ENCODE peak calls at places on chromosomes 5 and 9, in nine cellular contexts. One of them, this sample, is unnamed.

GRCh38 chr5:10648806-10649517 is 85.1 kb downstream of the ANKRD33B start:
- DNase-seq in stomach: peak
- DNase-seq in transverse colon: no peak
- DNase-seq in ovary: no peak
- DNase-seq in SK-N-SH: no peak
- DNase-seq in tibial nerve: no peak
- DNase-seq in sigmoid colon: peak
- DNase-seq in A549: no peak
- DNase-seq in K562: no peak
- DNase-seq in this sample: no peak

GRCh38 chr9:137974746-137975526 is 97.4 kb downstream of the CACNA1B start:
- DNase-seq in tibial nerve: no peak
- DNase-seq in A549: no peak
- DNase-seq in K562: no peak
- DNase-seq in SK-N-SH: no peak
- DNase-seq in transverse colon: no peak
- DNase-seq in ovary: no peak
- DNase-seq in stomach: peak
- DNase-seq in sigmoid colon: peak
- DNase-seq in this sample: no peak

GRCh38 chr9:123478967-123479602 is 123.1 kb downstream of the CRB2 start:
- DNase-seq in sigmoid colon: no peak
- DNase-seq in transverse colon: no peak
- DNase-seq in K562: no peak
- DNase-seq in stomach: no peak
- DNase-seq in A549: no peak
- DNase-seq in ovary: no peak
- DNase-seq in tibial nerve: no peak
- DNase-seq in SK-N-SH: no peak
- DNase-seq in this sample: no peak

GRCh38 chr5:159100022-159100927 is 559 bp upstream of the EBF1 start:
- DNase-seq in SK-N-SH: peak
- DNase-seq in tibial nerve: peak
- DNase-seq in transverse colon: peak
- DNase-seq in A549: peak
- DNase-seq in K562: peak
- DNase-seq in stomach: peak
- DNase-seq in ovary: peak
- DNase-seq in sigmoid colon: peak
- DNase-seq in this sample: peak

GRCh38 chr9:131624636-131625241 is 79.4 kb downstream of the PRRT1B start:
- DNase-seq in transverse colon: no peak
- DNase-seq in K562: no peak
- DNase-seq in stomach: no peak
- DNase-seq in SK-N-SH: peak
- DNase-seq in tibial nerve: peak
- DNase-seq in sigmoid colon: no peak
- DNase-seq in A549: no peak
- DNase-seq in ovary: no peak
- DNase-seq in this sample: no peak

GRCh38 chr5:43335681-43336080 is 22.5 kb upstream of the HMGCS1 start:
- DNase-seq in A549: no peak
- DNase-seq in SK-N-SH: no peak
- DNase-seq in K562: no peak
- DNase-seq in sigmoid colon: no peak
- DNase-seq in transverse colon: no peak
- DNase-seq in stomach: no peak
- DNase-seq in tibial nerve: no peak
- DNase-seq in ovary: no peak
- DNase-seq in this sample: no peak

GRCh38 chr5:178312900-178313299 is 80.3 kb upstream of the PHYKPL start:
- DNase-seq in A549: no peak
- DNase-seq in ovary: no peak
- DNase-seq in SK-N-SH: no peak
- DNase-seq in sigmoid colon: peak
- DNase-seq in K562: no peak
- DNase-seq in transverse colon: peak
- DNase-seq in stomach: peak
- DNase-seq in tibial nerve: no peak
- DNase-seq in this sample: no peak

GRCh38 chr9:21964925-21965385 is 29.2 kb downstream of the CDKN2A start:
- DNase-seq in ovary: no peak
- DNase-seq in stomach: peak
- DNase-seq in transverse colon: peak
- DNase-seq in SK-N-SH: no peak
- DNase-seq in tibial nerve: no peak
- DNase-seq in A549: no peak
- DNase-seq in K562: no peak
- DNase-seq in sigmoid colon: peak
- DNase-seq in this sample: no peak

GRCh38 chr5:36273809-36274526 is 27.7 kb downstream of the RANBP3L start:
- DNase-seq in ovary: no peak
- DNase-seq in transverse colon: no peak
- DNase-seq in sigmoid colon: no peak
- DNase-seq in K562: no peak
- DNase-seq in tibial nerve: no peak
- DNase-seq in stomach: no peak
- DNase-seq in SK-N-SH: no peak
- DNase-seq in A549: no peak
- DNase-seq in this sample: no peak

GRCh38 chr5:41109186-41109585 is 38.0 kb upstream of the MROH2B start:
- DNase-seq in stomach: no peak
- DNase-seq in K562: no peak
- DNase-seq in sigmoid colon: no peak
- DNase-seq in SK-N-SH: no peak
- DNase-seq in transverse colon: no peak
- DNase-seq in ovary: no peak
- DNase-seq in A549: no peak
- DNase-seq in tibial nerve: no peak
- DNase-seq in this sample: no peak

GRCh38 chr5:41707853-41708603 is 162.2 kb downstream of the OXCT1 start:
- DNase-seq in SK-N-SH: peak
- DNase-seq in stomach: no peak
- DNase-seq in tibial nerve: no peak
- DNase-seq in K562: no peak
- DNase-seq in sigmoid colon: no peak
- DNase-seq in A549: peak
- DNase-seq in ovary: no peak
- DNase-seq in transverse colon: no peak
- DNase-seq in this sample: no peak

GRCh38 chr9:93260290-93261066 is 76.5 kb downstream of the WNK2 start:
- DNase-seq in transverse colon: peak
- DNase-seq in SK-N-SH: peak
- DNase-seq in sigmoid colon: peak
- DNase-seq in A549: no peak
- DNase-seq in ovary: no peak
- DNase-seq in K562: no peak
- DNase-seq in stomach: peak
- DNase-seq in tibial nerve: no peak
- DNase-seq in this sample: peak

DNA sequence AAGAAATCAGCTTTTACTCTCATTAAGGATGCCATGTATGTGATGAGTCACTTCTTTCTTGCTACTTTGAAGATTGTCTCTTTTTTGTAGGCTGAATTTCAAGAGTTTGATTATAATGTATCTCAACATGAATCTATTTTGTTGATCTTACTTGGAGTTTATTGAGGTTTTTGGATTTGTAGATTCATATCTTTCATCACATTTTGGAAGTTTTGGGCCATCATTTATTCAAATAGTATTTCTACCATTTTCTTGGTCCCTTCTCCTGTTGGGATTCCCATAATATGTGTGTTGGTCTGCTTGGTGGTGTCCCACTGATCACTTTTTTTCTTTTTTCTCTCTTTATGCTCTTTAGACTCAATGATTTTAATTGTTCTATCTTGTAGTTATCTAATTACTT is 116.3 kb downstream of the CNTLN start:
- DNase-seq in sigmoid colon: no peak
- DNase-seq in K562: no peak
- DNase-seq in ovary: no peak
- DNase-seq in stomach: no peak
- DNase-seq in transverse colon: no peak
- DNase-seq in A549: no peak
- DNase-seq in SK-N-SH: no peak
- DNase-seq in tibial nerve: no peak
- DNase-seq in this sample: no peak
- TF ChIP-seq EP300 in sigmoid colon: no peak
- TF ChIP-seq EP300 in K562: no peak
- TF ChIP-seq EP300 in ovary: no peak
- TF ChIP-seq EP300 in stomach: no peak
- TF ChIP-seq EP300 in transverse colon: no peak
- TF ChIP-seq EP300 in A549: no peak
- TF ChIP-seq EP300 in SK-N-SH: no peak
- TF ChIP-seq EP300 in tibial nerve: no peak
- TF ChIP-seq EP300 in this sample: no peak

GRCh38 chr5:173323121-173323798 is 5.0 kb downstream of the STC2 start:
- DNase-seq in sigmoid colon: peak
- DNase-seq in transverse colon: no peak
- DNase-seq in SK-N-SH: no peak
- DNase-seq in stomach: no peak
- DNase-seq in K562: no peak
- DNase-seq in ovary: no peak
- DNase-seq in tibial nerve: no peak
- DNase-seq in A549: no peak
- DNase-seq in this sample: no peak

GRCh38 chr5:173320259-173320658 is 8.0 kb downstream of the STC2 start:
- DNase-seq in stomach: no peak
- DNase-seq in A549: no peak
- DNase-seq in sigmoid colon: peak
- DNase-seq in transverse colon: peak
- DNase-seq in SK-N-SH: no peak
- DNase-seq in K562: no peak
- DNase-seq in ovary: peak
- DNase-seq in tibial nerve: no peak
- DNase-seq in this sample: no peak

GRCh38 chr5:173323799-173324114 is 4.5 kb downstream of the STC2 start:
- DNase-seq in A549: no peak
- DNase-seq in ovary: no peak
- DNase-seq in SK-N-SH: no peak
- DNase-seq in tibial nerve: no peak
- DNase-seq in stomach: no peak
- DNase-seq in transverse colon: no peak
- DNase-seq in K562: no peak
- DNase-seq in sigmoid colon: no peak
- DNase-seq in this sample: no peak

GRCh38 chr5:173319610-173320100 is 8.6 kb downstream of the STC2 start:
- DNase-seq in sigmoid colon: no peak
- DNase-seq in transverse colon: no peak
- DNase-seq in stomach: no peak
- DNase-seq in A549: no peak
- DNase-seq in K562: no peak
- DNase-seq in tibial nerve: no peak
- DNase-seq in ovary: no peak
- DNase-seq in SK-N-SH: no peak
- DNase-seq in this sample: no peak

GRCh38 chr5:173321886-173322285 is 6.3 kb downstream of the STC2 start:
- DNase-seq in tibial nerve: no peak
- DNase-seq in SK-N-SH: no peak
- DNase-seq in A549: no peak
- DNase-seq in K562: no peak
- DNase-seq in stomach: no peak
- DNase-seq in sigmoid colon: no peak
- DNase-seq in transverse colon: no peak
- DNase-seq in ovary: no peak
- DNase-seq in this sample: no peak
- TF ChIP-seq EP300 in tibial nerve: no peak
- TF ChIP-seq EP300 in SK-N-SH: no peak
- TF ChIP-seq EP300 in A549: no peak
- TF ChIP-seq EP300 in K562: no peak
- TF ChIP-seq EP300 in stomach: no peak
- TF ChIP-seq EP300 in sigmoid colon: no peak
- TF ChIP-seq EP300 in transverse colon: no peak
- TF ChIP-seq EP300 in ovary: no peak
- TF ChIP-seq EP300 in this sample: no peak

GRCh38 chr9:85040141-85040540 is 370.6 kb downstream of the NTRK2 start:
- DNase-seq in sigmoid colon: no peak
- DNase-seq in SK-N-SH: no peak
- DNase-seq in K562: no peak
- DNase-seq in stomach: no peak
- DNase-seq in transverse colon: no peak
- DNase-seq in tibial nerve: no peak
- DNase-seq in ovary: no peak
- DNase-seq in A549: no peak
- DNase-seq in this sample: no peak

GRCh38 chr9:85040806-85041575 is 371.5 kb downstream of the NTRK2 start:
- DNase-seq in tibial nerve: no peak
- DNase-seq in transverse colon: no peak
- DNase-seq in sigmoid colon: no peak
- DNase-seq in ovary: no peak
- DNase-seq in SK-N-SH: no peak
- DNase-seq in A549: no peak
- DNase-seq in stomach: no peak
- DNase-seq in K562: no peak
- DNase-seq in this sample: no peak

GRCh38 chr9:85036503-85036902 is 367.0 kb downstream of the NTRK2 start:
- DNase-seq in ovary: no peak
- DNase-seq in sigmoid colon: no peak
- DNase-seq in K562: no peak
- DNase-seq in transverse colon: peak
- DNase-seq in SK-N-SH: no peak
- DNase-seq in tibial nerve: no peak
- DNase-seq in A549: no peak
- DNase-seq in stomach: no peak
- DNase-seq in this sample: peak

GRCh38 chr9:85038824-85039540 is 369.5 kb downstream of the NTRK2 start:
- DNase-seq in sigmoid colon: no peak
- DNase-seq in K562: no peak
- DNase-seq in transverse colon: no peak
- DNase-seq in A549: no peak
- DNase-seq in SK-N-SH: no peak
- DNase-seq in tibial nerve: no peak
- DNase-seq in ovary: no peak
- DNase-seq in stomach: no peak
- DNase-seq in this sample: peak

DNA sequence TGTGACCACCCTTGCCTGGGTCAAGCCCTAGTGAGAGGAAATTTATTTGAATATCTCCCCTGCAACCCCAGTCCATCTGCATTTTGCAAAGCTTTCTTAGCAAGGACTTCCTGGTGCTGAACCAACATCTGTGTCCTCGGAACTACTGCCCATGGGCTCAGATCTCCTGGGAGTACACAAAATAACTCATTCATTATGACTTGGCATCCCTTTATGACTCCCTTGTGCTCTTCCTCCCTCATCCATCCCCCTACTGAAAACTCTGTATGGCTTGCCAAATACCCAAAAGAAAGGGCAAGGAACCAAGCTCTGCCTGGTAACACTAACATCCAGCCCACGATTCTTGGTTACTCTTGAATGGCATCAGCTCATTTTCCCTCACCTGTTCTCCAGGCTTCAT is 368.5 kb downstream of the NTRK2 start:
- DNase-seq in K562: no peak
- DNase-seq in SK-N-SH: no peak
- DNase-seq in transverse colon: no peak
- DNase-seq in ovary: no peak
- DNase-seq in tibial nerve: no peak
- DNase-seq in A549: no peak
- DNase-seq in stomach: no peak
- DNase-seq in sigmoid colon: no peak
- DNase-seq in this sample: peak
- TF ChIP-seq EP300 in K562: no peak
- TF ChIP-seq EP300 in SK-N-SH: no peak
- TF ChIP-seq EP300 in transverse colon: no peak
- TF ChIP-seq EP300 in ovary: no peak
- TF ChIP-seq EP300 in tibial nerve: no peak
- TF ChIP-seq EP300 in A549: no peak
- TF ChIP-seq EP300 in stomach: no peak
- TF ChIP-seq EP300 in sigmoid colon: no peak
- TF ChIP-seq EP300 in this sample: no peak

GRCh38 chr5:180291234-180291940 is 496 bp downstream of the MAPK9 start:
- DNase-seq in tibial nerve: no peak
- DNase-seq in transverse colon: peak
- DNase-seq in sigmoid colon: no peak
- DNase-seq in ovary: peak
- DNase-seq in stomach: peak
- DNase-seq in A549: no peak
- DNase-seq in SK-N-SH: no peak
- DNase-seq in K562: peak
- DNase-seq in this sample: no peak
- TF ChIP-seq EP300 in tibial nerve: no peak
- TF ChIP-seq EP300 in transverse colon: no peak
- TF ChIP-seq EP300 in sigmoid colon: no peak
- TF ChIP-seq EP300 in ovary: no peak
- TF ChIP-seq EP300 in stomach: no peak
- TF ChIP-seq EP300 in A549: no peak
- TF ChIP-seq EP300 in SK-N-SH: no peak
- TF ChIP-seq EP300 in K562: no peak
- TF ChIP-seq EP300 in this sample: no peak